ENCODE peak calls at places on chromosomes 3 and 15, in ten cellular contexts. E is RPMI7951; F is stimulated activated CD8-positive, alpha-beta memory T cell treated with anti-CD3 and anti-CD28 coated beads, Interleukin-15, amount 100 ng/mL, for 24 hours; I is T47D; J is NCI-H460; Q is NCI-H226; X is endothelial cell; D is SJSA1; S is sigmoid colon; R is NCI-H345. T is an unnamed sample.

GRCh38 chr3:52225452-52226228 is at the start of gene TLR9:
- DNase-seq in E (no peak), F (no peak), I (no peak), J (no peak), Q (no peak), X (no peak), D (no peak), S (no peak), R (no peak), T (no peak)

GRCh38 chr3:148158210-148158609 is 539.5 kb upstream of the AGTR1 start:
- DNase-seq in E (peak), F (no peak), I (peak), J (no peak), Q (peak), X (no peak), D (no peak), S (no peak), R (no peak), T (peak)

GRCh38 chr3:62368705-62369475 is 4.5 kb downstream of the FEZF2 start:
- DNase-seq in E (no peak), F (no peak), I (no peak), J (no peak), Q (no peak), X (peak), D (no peak), S (no peak), R (no peak), T (no peak)

GRCh38 chr3:147864754-147865354 is 455.7 kb downstream of the ZIC1 start:
- DNase-seq in E (peak), F (no peak), I (peak), J (no peak), Q (peak), X (no peak), D (no peak), S (no peak), R (no peak), T (no peak)

GRCh38 chr3:72270072-72270611 is 485.2 kb upstream of the PROK2 start:
- DNase-seq in E (peak), F (no peak), I (peak), J (peak), Q (peak), X (no peak), D (peak), S (peak), R (no peak), T (peak)

GRCh38 chr3:122682016-122682374 is 1.4 kb downstream of the PARP14 start:
- DNase-seq in E (peak), F (no peak), I (no peak), J (no peak), Q (no peak), X (no peak), D (no peak), S (no peak), R (no peak), T (no peak)

GRCh38 chr3:170961616-170962400 is 53.4 kb upstream of the EIF5A2 start:
- DNase-seq in E (peak), F (no peak), I (peak), J (peak), Q (no peak), X (peak), D (no peak), S (no peak), R (peak), T (peak)

GRCh38 chr15:98731712-98732450 is 83.5 kb downstream of the IGF1R start:
- DNase-seq in E (no peak), F (no peak), I (peak), J (no peak), Q (no peak), X (no peak), D (no peak), S (no peak), R (no peak), T (no peak)

GRCh38 chr15:74780983-74781672 is 752 bp upstream of the CSK start:
- DNase-seq in E (no peak), F (no peak), I (no peak), J (no peak), Q (no peak), X (no peak), D (no peak), S (no peak), R (no peak), T (no peak)

GRCh38 chr3:75329713-75330112 is 334.4 kb upstream of the FRG2C start:
- DNase-seq in E (no peak), F (no peak), I (peak), J (no peak), Q (no peak), X (no peak), D (no peak), S (no peak), R (no peak), T (no peak)

GRCh38 chr3:119927190-119927589 is 145.3 kb downstream of the NR1I2 start:
- DNase-seq in E (no peak), F (no peak), I (no peak), J (no peak), Q (no peak), X (no peak), D (no peak), S (no peak), R (no peak), T (no peak)

GRCh38 chr15:74432968-74433591 is 678 bp downstream of the SEMA7A start:
- DNase-seq in E (no peak), F (no peak), I (no peak), J (no peak), Q (no peak), X (no peak), D (no peak), S (no peak), R (no peak), T (no peak)

GRCh38 chr3:18679226-18679625 is 254.1 kb upstream of the SATB1 start:
- DNase-seq in E (no peak), F (no peak), I (no peak), J (no peak), Q (no peak), X (no peak), D (no peak), S (no peak), R (no peak), T (no peak)

GRCh38 chr3:16455001-16455400 is 58.5 kb downstream of the RFTN1 start:
- DNase-seq in E (no peak), F (no peak), I (no peak), J (no peak), Q (no peak), X (no peak), D (no peak), S (no peak), R (no peak), T (no peak)

GRCh38 chr3:55521086-55522060 is 34.3 kb upstream of the WNT5A start:
- DNase-seq in E (peak), F (no peak), I (peak), J (no peak), Q (no peak), X (no peak), D (no peak), S (no peak), R (no peak), T (no peak)

GRCh38 chr3:109921509-109921908 is 584.2 kb upstream of the DPPA4 start:
- DNase-seq in E (no peak), F (no peak), I (no peak), J (no peak), Q (no peak), X (no peak), D (no peak), S (no peak), R (no peak), T (peak)

GRCh38 chr3:32780735-32781210 is 37.0 kb upstream of the TRIM71 start:
- DNase-seq in E (peak), F (no peak), I (peak), J (peak), Q (peak), X (peak), D (peak), S (peak), R (peak), T (peak)

GRCh38 chr3:99783009-99783573 is 34.6 kb upstream of the CMSS1 start:
- DNase-seq in E (peak), F (no peak), I (no peak), J (no peak), Q (peak), X (no peak), D (peak), S (no peak), R (no peak), T (peak)

GRCh38 chr3:194178693-194179092 is 42.7 kb downstream of the HES1 start:
- DNase-seq in E (no peak), F (no peak), I (peak), J (no peak), Q (no peak), X (no peak), D (peak), S (no peak), R (no peak), T (no peak)

GRCh38 chr3:89067736-89068135 is 39.7 kb upstream of the EPHA3 start:
- DNase-seq in E (no peak), F (no peak), I (no peak), J (no peak), Q (no peak), X (no peak), D (no peak), S (no peak), R (no peak), T (no peak)

GRCh38 chr15:25683415-25683814 is 179.7 kb downstream of the ATP10A start:
- DNase-seq in E (no peak), F (no peak), I (no peak), J (no peak), Q (no peak), X (no peak), D (no peak), S (no peak), R (no peak), T (no peak)

GRCh38 chr15:95946241-95946640 is 384.3 kb upstream of the NR2F2 start:
- DNase-seq in E (no peak), F (no peak), I (no peak), J (peak), Q (no peak), X (no peak), D (no peak), S (no peak), R (no peak), T (no peak)

GRCh38 chr3:157393076-157393475 is 43.6 kb upstream of the PTX3 start:
- DNase-seq in E (no peak), F (no peak), I (no peak), J (no peak), Q (peak), X (no peak), D (no peak), S (no peak), R (no peak), T (peak)

GRCh38 chr15:77099741-77100463 is 29.0 kb upstream of the TSPAN3 start:
- DNase-seq in E (no peak), F (no peak), I (no peak), J (no peak), Q (no peak), X (no peak), D (no peak), S (no peak), R (no peak), T (no peak)

GRCh38 chr3:197458179-197458707 is 97.5 kb downstream of the BDH1 start:
- DNase-seq in E (peak), F (no peak), I (peak), J (no peak), Q (no peak), X (no peak), D (no peak), S (no peak), R (no peak), T (no peak)

GRCh38 chr3:73503781-73504180 is 121.0 kb downstream of the PDZRN3 start:
- DNase-seq in E (no peak), F (no peak), I (no peak), J (no peak), Q (no peak), X (no peak), D (no peak), S (no peak), R (no peak), T (no peak)

GRCh38 chr3:152126260-152126659 is 142.5 kb upstream of the MBNL1 start:
- DNase-seq in E (peak), F (no peak), I (no peak), J (no peak), Q (no peak), X (no peak), D (no peak), S (no peak), R (no peak), T (peak)

GRCh38 chr3:27752926-27753325 is 30.8 kb upstream of the EOMES start:
- DNase-seq in E (no peak), F (no peak), I (no peak), J (no peak), Q (no peak), X (no peak), D (no peak), S (no peak), R (no peak), T (no peak)

GRCh38 chr15:27089233-27089586 is 118.2 kb downstream of the GABRG3 start:
- DNase-seq in E (no peak), F (no peak), I (no peak), J (no peak), Q (no peak), X (no peak), D (no peak), S (no peak), R (no peak), T (no peak)

GRCh38 chr3:57872606-57873005 is 116.5 kb downstream of the SLMAP start:
- DNase-seq in E (no peak), F (no peak), I (no peak), J (no peak), Q (no peak), X (no peak), D (no peak), S (no peak), R (no peak), T (no peak)

GRCh38 chr3:188915137-188915536 is 256.6 kb upstream of the TPRG1 start:
- DNase-seq in E (no peak), F (no peak), I (no peak), J (no peak), Q (no peak), X (no peak), D (no peak), S (no peak), R (no peak), T (peak)

GRCh38 chr3:15647629-15648167 is 46.2 kb downstream of the BTD start:
- DNase-seq in E (peak), F (no peak), I (no peak), J (peak), Q (peak), X (no peak), D (peak), S (no peak), R (no peak), T (peak)

GRCh38 chr15:90101130-90101968 is 919 bp downstream of the IDH2 start:
- DNase-seq in E (peak), F (no peak), I (no peak), J (no peak), Q (no peak), X (peak), D (no peak), S (peak), R (no peak), T (no peak)

GRCh38 chr15:85000189-85000864 is 18.7 kb downstream of the PDE8A start:
- DNase-seq in E (no peak), F (no peak), I (peak), J (no peak), Q (no peak), X (no peak), D (no peak), S (no peak), R (no peak), T (no peak)

GRCh38 chr3:134009345-134010000 is 20.3 kb downstream of the SLCO2A1 start:
- DNase-seq in E (peak), F (no peak), I (no peak), J (no peak), Q (peak), X (no peak), D (peak), S (peak), R (no peak), T (no peak)

GRCh38 chr15:28989239-28989830 is 103.6 kb downstream of the APBA2 start:
- DNase-seq in E (no peak), F (no peak), I (peak), J (no peak), Q (no peak), X (peak), D (peak), S (no peak), R (no peak), T (peak)

GRCh38 chr3:44509985-44510360 is 32.5 kb upstream of the ZNF445 start:
- DNase-seq in E (peak), F (no peak), I (peak), J (no peak), Q (no peak), X (no peak), D (no peak), S (no peak), R (no peak), T (peak)

GRCh38 chr3:138051946-138052802 is 42.2 kb downstream of the CLDN18 start:
- DNase-seq in E (peak), F (no peak), I (peak), J (peak), Q (peak), X (peak), D (no peak), S (no peak), R (peak), T (peak)

GRCh38 chr3:131811481-131811880 is 223.3 kb downstream of the CPNE4 start:
- DNase-seq in E (no peak), F (no peak), I (no peak), J (no peak), Q (no peak), X (no peak), D (no peak), S (no peak), R (no peak), T (no peak)

GRCh38 chr3:9201895-9202294 is 47.6 kb downstream of the SRGAP3 start:
- DNase-seq in E (no peak), F (no peak), I (no peak), J (no peak), Q (no peak), X (no peak), D (no peak), S (peak), R (no peak), T (no peak)

T was measured in HCEC 1CT.